ENCODE peak calls at places on chromosomes 6 and 20, in five cellular contexts. W, F, L, R and Q are unnamed samples.

GRCh38 chr20:14979472-14979986 is 642.1 kb upstream of the FLRT3 start:
- DNase-seq in W (no peak), F (no peak), L (no peak), R (no peak), Q (no peak)

GRCh38 chr20:31860431-31861345 is 9.6 kb downstream of the DUSP15 start:
- DNase-seq in W (no peak), F (no peak), L (no peak), R (peak; percentile 72), Q (no peak)

GRCh38 chr6:93343476-93343875 is 75.9 kb downstream of the EPHA7 start:
- DNase-seq in W (no peak), F (peak; percentile 44), L (no peak), R (no peak), Q (no peak)

GRCh38 chr6:33414592-33415271 is 3.2 kb downstream of the CUTA start:
- DNase-seq in W (no peak), F (no peak), L (no peak), R (peak; percentile 45), Q (no peak)

GRCh38 chr20:10002871-10003270 is 31.9 kb upstream of the ANKEF1 start:
- DNase-seq in W (no peak), F (no peak), L (no peak), R (no peak), Q (no peak)

GRCh38 chr20:17967595-17968365 is 814 bp downstream of the SNX5 start:
- DNase-seq in W (no peak), F (no peak), L (no peak), R (peak; percentile 38), Q (peak; percentile 38)

GRCh38 chr6:138028893-138029292 is 78.3 kb downstream of the PERP start:
- DNase-seq in W (no peak), F (no peak), L (no peak), R (no peak), Q (no peak)

GRCh38 chr20:61934716-61935530 is 130.8 kb downstream of the TAF4 start:
- DNase-seq in W (peak; percentile 5), F (no peak), L (no peak), R (peak; percentile 39), Q (no peak)

GRCh38 chr20:46220808-46221207 is 87.5 kb downstream of the CDH22 start:
- DNase-seq in W (peak; percentile 40), F (peak; percentile 95), L (no peak), R (peak; percentile 92), Q (peak; percentile 57)